ENCODE peak calls at places on chromosomes 6 and 20, in eight cellular contexts. N is left lung, V is hepatocyte, C is stomach, Z is GM12878, Y is Peyer's patch, D is tibial artery, O is uterus. A is an unnamed sample.

GRCh38 chr20:2693286-2693995 is 861 bp downstream of the EBF4 start:
- DNase-seq in N (peak), V (peak), C (peak), Z (no peak), Y (no peak), D (no peak), O (peak), A (peak)

GRCh38 chr20:54064939-54065338 is 5.5 kb downstream of the BCAS1 start:
- DNase-seq in N (no peak), V (no peak), C (no peak), Z (no peak), Y (no peak), D (no peak), O (no peak), A (no peak)

GRCh38 chr20:17542481-17542880 is 11.3 kb upstream of the BFSP1 start:
- DNase-seq in N (no peak), V (no peak), C (no peak), Z (no peak), Y (no peak), D (no peak), O (no peak), A (no peak)

GRCh38 chr6:3205913-3206312 is 21.5 kb downstream of the TUBB2B start:
- DNase-seq in N (no peak), V (no peak), C (no peak), Z (no peak), Y (no peak), D (no peak), O (no peak), A (peak)

GRCh38 chr6:44052419-44053011 is 74.7 kb downstream of the MRPL14 start:
- DNase-seq in N (no peak), V (no peak), C (no peak), Z (no peak), Y (no peak), D (peak), O (peak), A (peak)

GRCh38 chr6:17032595-17033591 is 69.0 kb upstream of the STMND1 start:
- DNase-seq in N (no peak), V (peak), C (peak), Z (no peak), Y (no peak), D (peak), O (peak), A (peak)

GRCh38 chr6:148599967-148600426 is 146.8 kb upstream of the UST start:
- DNase-seq in N (no peak), V (peak), C (no peak), Z (no peak), Y (no peak), D (no peak), O (no peak), A (no peak)

GRCh38 chr20:19292254-19292653 is 79.8 kb downstream of the SLC24A3 start:
- DNase-seq in N (no peak), V (no peak), C (no peak), Z (no peak), Y (no peak), D (no peak), O (no peak), A (no peak)

GRCh38 chr20:38270869-38271608 is 10.5 kb upstream of the KIAA1755 start:
- DNase-seq in N (no peak), V (peak), C (no peak), Z (no peak), Y (no peak), D (peak), O (peak), A (peak)

GRCh38 chr6:7219310-7219709 is 93.7 kb downstream of the SSR1 start:
- DNase-seq in N (no peak), V (peak), C (peak), Z (no peak), Y (no peak), D (no peak), O (no peak), A (peak)

GRCh38 chr20:1185781-1186334 is 1.1 kb upstream of the TMEM74B start:
- DNase-seq in N (no peak), V (peak), C (peak), Z (no peak), Y (no peak), D (no peak), O (no peak), A (peak)
- TF ChIP-seq CTCF in N (peak), V (peak), C (peak), Z (peak), Y (peak), D (no peak), O (no peak), A (peak)

GRCh38 chr6:118750143-118750542 is 98.8 kb upstream of the CEP85L start:
- DNase-seq in N (no peak), V (no peak), C (no peak), Z (no peak), Y (no peak), D (no peak), O (no peak), A (no peak)

GRCh38 chr6:118745156-118745555 is 93.8 kb upstream of the CEP85L start:
- DNase-seq in N (no peak), V (no peak), C (no peak), Z (no peak), Y (no peak), D (no peak), O (no peak), A (no peak)

GRCh38 chr6:118751072-118751471 is 99.7 kb upstream of the CEP85L start:
- DNase-seq in N (no peak), V (no peak), C (no peak), Z (no peak), Y (no peak), D (no peak), O (no peak), A (no peak)

GRCh38 chr6:118746100-118746874 is 94.9 kb upstream of the CEP85L start:
- DNase-seq in N (no peak), V (no peak), C (no peak), Z (no peak), Y (no peak), D (peak), O (no peak), A (no peak)

GRCh38 chr6:118748311-118749062 is 97.1 kb upstream of the CEP85L start:
- DNase-seq in N (no peak), V (no peak), C (no peak), Z (no peak), Y (no peak), D (no peak), O (no peak), A (no peak)
- H3K4me3 ChIP-seq in N (no peak), V (no peak), C (no peak), Z (no peak), Y (no peak), D (peak), O (no peak), A (no peak)

GRCh38 chr6:27743787-27744186 is 168.4 kb downstream of the OR2B2 start:
- DNase-seq in N (no peak), V (no peak), C (no peak), Z (no peak), Y (no peak), D (no peak), O (no peak), A (no peak)
- TF ChIP-seq CTCF in N (no peak), V (no peak), C (no peak), Z (no peak), Y (no peak), D (no peak), O (no peak), A (no peak)

DNA sequence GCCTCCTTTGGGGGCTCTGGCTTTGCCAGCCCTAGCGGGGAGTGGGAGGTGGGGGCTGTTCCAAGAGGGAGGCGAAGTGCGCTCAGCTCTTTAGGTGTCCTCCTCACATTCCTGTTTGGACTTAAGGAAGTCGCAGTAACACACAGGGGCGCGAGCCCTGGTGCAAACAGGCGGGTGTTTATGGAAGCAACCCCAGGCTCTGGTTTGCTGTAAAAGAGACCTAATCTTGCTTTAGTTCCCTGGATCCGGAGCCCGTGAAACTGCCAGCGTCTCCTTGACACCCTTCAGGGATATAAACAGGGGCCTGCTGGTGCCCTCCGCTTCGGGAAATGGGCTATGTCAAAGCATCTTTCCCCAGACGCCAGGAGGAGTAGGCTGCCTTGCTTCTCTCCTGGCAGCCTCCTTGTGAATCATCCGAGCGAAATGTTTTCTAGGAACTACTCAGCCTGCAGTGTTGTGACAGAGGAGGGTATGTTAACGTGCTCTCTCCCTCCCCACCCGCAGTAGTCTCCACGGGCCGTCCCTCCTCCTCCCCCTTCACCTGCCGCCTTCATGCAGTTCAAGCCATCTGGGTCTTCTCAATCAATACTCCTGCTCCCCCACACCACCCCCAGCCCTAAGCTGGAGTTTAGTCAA is 168.0 kb upstream of the LRFN2 start:
- DNase-seq in N (no peak), V (peak), C (no peak), Z (no peak), Y (no peak), D (no peak), O (peak), A (peak)
- H3K4me3 ChIP-seq in N (no peak), V (no peak), C (no peak), Z (no peak), Y (no peak), D (no peak), O (no peak), A (no peak)

DNA sequence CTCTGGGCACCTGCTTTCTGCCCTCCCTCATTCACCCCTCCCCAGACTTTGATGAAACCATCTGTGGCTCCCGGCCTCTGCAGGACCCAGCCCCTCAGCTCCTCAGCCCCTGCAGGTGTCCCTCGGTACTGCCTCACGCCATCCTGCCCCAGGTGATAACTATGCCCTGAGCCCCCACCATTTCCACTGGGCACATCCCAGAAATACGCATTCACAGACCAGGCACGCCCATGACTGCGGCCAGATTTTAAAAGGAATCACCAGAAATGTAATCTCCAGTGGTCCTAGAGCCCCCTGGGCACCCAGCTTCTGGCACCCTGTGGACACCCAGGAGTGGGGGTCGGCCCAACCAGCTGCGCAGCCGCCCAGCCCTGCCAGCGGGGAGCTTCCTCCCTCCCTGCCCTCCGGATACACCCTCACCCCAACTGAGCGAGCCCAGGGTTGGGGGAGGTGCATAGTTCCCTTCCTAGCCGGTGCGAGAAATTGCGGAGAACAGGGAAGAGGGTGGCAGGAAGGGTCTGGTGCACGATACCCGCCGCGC is 585 bp upstream of the NTSR1 start:
- DNase-seq in N (peak), V (no peak), C (no peak), Z (no peak), Y (no peak), D (no peak), O (no peak), A (no peak)
- TF ChIP-seq CTCF in N (no peak), V (peak), C (no peak), Z (peak), Y (no peak), D (no peak), O (no peak), A (peak)

DNA sequence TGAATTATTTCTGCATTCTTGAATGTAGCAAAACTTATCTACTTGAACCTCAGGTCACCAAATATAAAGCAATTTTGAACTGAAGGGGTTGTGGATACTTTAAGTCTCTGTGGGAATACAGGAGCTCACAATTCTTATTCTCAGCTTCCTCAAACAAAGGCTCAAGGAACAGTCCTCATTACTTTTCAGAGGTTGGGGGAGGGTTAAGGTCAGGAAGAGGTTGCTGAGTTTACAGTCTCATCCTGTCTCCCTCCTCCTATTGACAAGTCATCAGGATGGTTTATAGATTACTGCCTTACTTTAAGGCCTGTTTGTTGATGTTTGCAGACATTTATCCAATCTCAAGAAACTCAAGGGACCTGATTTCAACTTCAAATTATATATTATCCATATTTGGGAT is 143.6 kb upstream of the SPACA1 start:
- DNase-seq in N (no peak), V (no peak), C (no peak), Z (no peak), Y (no peak), D (no peak), O (no peak), A (no peak)
- H3K4me3 ChIP-seq in N (no peak), V (no peak), C (no peak), Z (no peak), Y (no peak), D (no peak), O (no peak), A (no peak)

GRCh38 chr6:159085396-159085895 is 40.7 kb upstream of the TAGAP start:
- DNase-seq in N (no peak), V (no peak), C (no peak), Z (no peak), Y (no peak), D (no peak), O (no peak), A (no peak)

GRCh38 chr6:159082039-159082815 is 37.4 kb upstream of the TAGAP start:
- DNase-seq in N (no peak), V (no peak), C (no peak), Z (no peak), Y (no peak), D (no peak), O (no peak), A (no peak)

GRCh38 chr6:159084493-159085091 is 39.8 kb upstream of the TAGAP start:
- DNase-seq in N (no peak), V (no peak), C (no peak), Z (no peak), Y (no peak), D (no peak), O (no peak), A (peak)

GRCh38 chr6:159080217-159080976 is 35.6 kb upstream of the TAGAP start:
- DNase-seq in N (no peak), V (no peak), C (no peak), Z (no peak), Y (no peak), D (no peak), O (no peak), A (no peak)

DNA sequence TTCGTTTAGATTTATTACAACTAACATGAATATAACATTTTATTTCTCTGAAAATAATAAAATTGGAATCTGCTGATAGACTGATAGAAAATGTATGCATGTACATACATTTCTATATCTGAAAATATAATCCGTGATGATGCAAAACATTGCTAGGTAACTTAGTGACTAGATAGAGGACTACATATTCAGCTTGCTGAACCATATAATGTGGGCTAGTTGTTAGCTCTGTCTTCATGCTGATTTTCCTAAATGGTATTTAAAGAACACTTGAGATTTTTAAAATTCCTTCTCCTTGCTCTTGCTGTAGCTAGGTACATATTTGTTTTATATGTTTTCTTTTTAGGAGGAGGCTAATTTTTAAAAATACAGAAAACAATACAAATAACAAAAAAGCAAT is 38.4 kb upstream of the TAGAP start:
- DNase-seq in N (no peak), V (no peak), C (no peak), Z (no peak), Y (no peak), D (no peak), O (no peak), A (no peak)
- TF ChIP-seq CTCF in N (no peak), V (no peak), C (no peak), Z (no peak), Y (no peak), D (no peak), O (no peak), A (no peak)

DNA sequence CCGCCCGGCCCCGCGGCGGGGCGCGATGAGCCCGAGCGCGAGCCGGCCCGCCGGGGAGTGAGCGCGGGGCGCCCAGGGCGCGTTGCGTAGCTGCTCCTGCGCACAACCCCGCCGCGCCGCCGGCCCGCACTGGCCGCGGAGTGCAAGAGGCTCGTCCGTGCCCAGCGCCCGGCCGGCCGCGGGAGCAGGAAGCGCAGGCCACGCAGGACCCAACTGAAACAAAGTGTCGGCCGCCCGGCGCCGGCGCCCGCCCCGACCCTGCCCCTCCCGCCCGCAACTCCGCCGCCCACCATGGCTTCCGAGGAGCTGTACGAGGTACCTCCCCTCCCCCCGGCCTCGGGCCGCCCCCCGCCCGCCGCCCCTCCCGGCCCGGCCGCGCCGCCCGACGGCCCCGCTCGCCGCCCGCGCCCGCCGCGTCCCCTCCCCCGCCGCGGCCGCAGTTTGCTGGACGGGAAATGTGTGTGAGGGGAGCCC is 326 bp downstream of the CDYL start:
- DNase-seq in N (peak), V (no peak), C (no peak), Z (no peak), Y (peak), D (peak), O (peak), A (no peak)
- H3K4me3 ChIP-seq in N (peak), V (peak), C (peak), Z (peak), Y (peak), D (peak), O (peak), A (peak)